ENCODE peak calls at places on chromosome 12, in nine cellular contexts. N, Y, U, X, D, P, M, O and W are unnamed samples. For H3K4me1, the result is how much of the 10 kb centered on the place peaks cover.

GRCh38 chr12:85076688-85077430 is 40.7 kb downstream of the LRRIQ1 start:
- DNase-seq in N (peak), Y (no peak), U (peak), X (no peak), D (peak), P (no peak), M (peak), O (no peak), W (peak)

GRCh38 chr12:30926243-30927209 is at the start of gene TSPAN11:
- DNase-seq in N (peak), Y (no peak), U (no peak), X (no peak), D (no peak), P (peak), M (no peak), O (peak), W (peak)

GRCh38 chr12:76329163-76329562 is 19.1 kb downstream of the BBS10 start:
- DNase-seq in N (peak), Y (no peak), U (no peak), X (no peak), D (no peak), P (no peak), M (no peak), O (no peak), W (peak)

GRCh38 chr12:95623554-95624170 is 72.4 kb upstream of the USP44 start:
- DNase-seq in N (peak), Y (peak), U (peak), X (peak), D (peak), P (peak), M (peak), O (peak), W (peak)

GRCh38 chr12:98456583-98457573 is 58.5 kb upstream of the TMPO start:
- DNase-seq in N (peak), Y (peak), U (no peak), X (peak), D (no peak), P (peak), M (no peak), O (peak), W (peak)

GRCh38 chr12:106769078-106769477 is 5.4 kb upstream of the RIC8B start:
- DNase-seq in N (peak), Y (no peak), U (peak), X (no peak), D (no peak), P (no peak), M (no peak), O (no peak), W (no peak)

GRCh38 chr12:77855548-77855947 is 24.9 kb downstream of the NAV3 start:
- DNase-seq in N (no peak), Y (no peak), U (no peak), X (no peak), D (no peak), P (no peak), M (no peak), O (no peak), W (no peak)

GRCh38 chr12:110112335-110112660 is 11.9 kb upstream of the IFT81 start:
- DNase-seq in N (no peak), Y (no peak), U (no peak), X (no peak), D (no peak), P (no peak), M (no peak), O (no peak), W (no peak)

GRCh38 chr12:63985456-63985855 is 141.0 kb downstream of the SRGAP1 start:
- DNase-seq in N (no peak), Y (no peak), U (no peak), X (no peak), D (no peak), P (no peak), M (no peak), O (no peak), W (no peak)

GRCh38 chr12:124311292-124312109 is 16.6 kb downstream of the RFLNA start:
- DNase-seq in N (no peak), Y (no peak), U (no peak), X (no peak), D (no peak), P (no peak), M (no peak), O (peak), W (no peak)

GRCh38 chr12:52434760-52435530 is 774 bp upstream of the KRT75 start:
- DNase-seq in N (no peak), Y (no peak), U (no peak), X (no peak), D (no peak), P (no peak), M (no peak), O (no peak), W (no peak)

GRCh38 chr12:95198914-95199313 is 18.4 kb downstream of the FGD6 start:
- DNase-seq in N (no peak), Y (no peak), U (no peak), X (no peak), D (no peak), P (no peak), M (no peak), O (no peak), W (no peak)

GRCh38 chr12:78209851-78210493 is 379.3 kb downstream of the NAV3 start:
- DNase-seq in N (peak), Y (no peak), U (no peak), X (no peak), D (no peak), P (no peak), M (no peak), O (peak), W (no peak)

GRCh38 chr12:128069359-128069997 is 197.5 kb upstream of the TMEM132C start:
- DNase-seq in N (peak), Y (no peak), U (peak), X (no peak), D (peak), P (peak), M (peak), O (no peak), W (peak)

GRCh38 chr12:94997726-94998125 is 5.8 kb downstream of the NDUFA12 start:
- DNase-seq in N (no peak), Y (no peak), U (no peak), X (no peak), D (no peak), P (no peak), M (no peak), O (no peak), W (no peak)

GRCh38 chr12:57116580-57117281 is 5.6 kb upstream of the STAT6 start:
- DNase-seq in N (no peak), Y (no peak), U (no peak), X (no peak), D (no peak), P (no peak), M (no peak), O (no peak), W (no peak)

GRCh38 chr12:120079352-120080042 is 37.1 kb downstream of the RAB35 start:
- DNase-seq in N (no peak), Y (no peak), U (peak), X (no peak), D (no peak), P (no peak), M (peak), O (no peak), W (no peak)

GRCh38 chr12:49503674-49504180 is 35.1 kb upstream of the KCNH3 start:
- DNase-seq in N (peak), Y (no peak), U (no peak), X (no peak), D (no peak), P (no peak), M (no peak), O (no peak), W (peak)

GRCh38 chr12:58814036-58814435 is 106.3 kb downstream of the LRIG3 start:
- DNase-seq in N (no peak), Y (no peak), U (no peak), X (no peak), D (no peak), P (no peak), M (no peak), O (no peak), W (no peak)

GRCh38 chr12:6315184-6315583 is 4.7 kb downstream of the PLEKHG6 start:
- DNase-seq in N (no peak), Y (no peak), U (no peak), X (no peak), D (no peak), P (no peak), M (no peak), O (no peak), W (no peak)

GRCh38 chr12:12645485-12645884 is 33.8 kb downstream of the CREBL2 start:
- DNase-seq in N (peak), Y (no peak), U (peak), X (no peak), D (peak), P (no peak), M (peak), O (no peak), W (no peak)

GRCh38 chr12:26723379-26724308 is 109.3 kb downstream of the ITPR2 start:
- DNase-seq in N (peak), Y (no peak), U (no peak), X (no peak), D (no peak), P (no peak), M (peak), O (no peak), W (no peak)

GRCh38 chr12:13436696-13437391 is 240.3 kb downstream of the EMP1 start:
- DNase-seq in N (peak), Y (no peak), U (no peak), X (no peak), D (no peak), P (peak), M (no peak), O (peak), W (peak)

GRCh38 chr12:117662620-117663395 is 301.4 kb upstream of the NOS1 start:
- DNase-seq in N (no peak), Y (no peak), U (no peak), X (no peak), D (no peak), P (no peak), M (no peak), O (no peak), W (no peak)

GRCh38 chr12:48997719-48998496 is 1.3 kb downstream of the DDN start:
- DNase-seq in N (no peak), Y (no peak), U (no peak), X (peak), D (no peak), P (no peak), M (peak), O (peak), W (peak)

GRCh38 chr12:94998322-94998721 is 5.2 kb downstream of the NDUFA12 start:
- DNase-seq in N (peak), Y (no peak), U (no peak), X (no peak), D (no peak), P (no peak), M (no peak), O (no peak), W (no peak)

GRCh38 chr12:57772429-57773322 is at the start of gene EEF1AKMT3:
- DNase-seq in N (peak), Y (peak), U (peak), X (peak), D (no peak), P (peak), M (peak), O (peak), W (peak)

GRCh38 chr12:25477217-25477616 is 75.9 kb downstream of the LMNTD1 start:
- DNase-seq in N (no peak), Y (no peak), U (no peak), X (no peak), D (no peak), P (no peak), M (no peak), O (no peak), W (no peak)

GRCh38 chr12:114274131-114274530 is 131.8 kb downstream of the TBX5 start:
- DNase-seq in N (no peak), Y (no peak), U (no peak), X (no peak), D (no peak), P (no peak), M (no peak), O (no peak), W (no peak)

GRCh38 chr12:129312048-129312447 is 458.8 kb downstream of the GLT1D1 start:
- DNase-seq in N (no peak), Y (no peak), U (no peak), X (no peak), D (no peak), P (no peak), M (no peak), O (no peak), W (no peak)

GRCh38 chr12:26471560-26471959 is 276.2 kb downstream of the SSPN start:
- DNase-seq in N (peak), Y (no peak), U (no peak), X (no peak), D (peak), P (no peak), M (no peak), O (no peak), W (no peak)

GRCh38 chr12:6302621-6303020 is 7.9 kb upstream of the PLEKHG6 start:
- DNase-seq in N (no peak), Y (no peak), U (no peak), X (no peak), D (no peak), P (no peak), M (no peak), O (no peak), W (no peak)

GRCh38 chr12:27220057-27220987 is 23.8 kb upstream of the STK38L start:
- DNase-seq in N (no peak), Y (no peak), U (no peak), X (no peak), D (peak), P (no peak), M (peak), O (no peak), W (no peak)

DNA sequence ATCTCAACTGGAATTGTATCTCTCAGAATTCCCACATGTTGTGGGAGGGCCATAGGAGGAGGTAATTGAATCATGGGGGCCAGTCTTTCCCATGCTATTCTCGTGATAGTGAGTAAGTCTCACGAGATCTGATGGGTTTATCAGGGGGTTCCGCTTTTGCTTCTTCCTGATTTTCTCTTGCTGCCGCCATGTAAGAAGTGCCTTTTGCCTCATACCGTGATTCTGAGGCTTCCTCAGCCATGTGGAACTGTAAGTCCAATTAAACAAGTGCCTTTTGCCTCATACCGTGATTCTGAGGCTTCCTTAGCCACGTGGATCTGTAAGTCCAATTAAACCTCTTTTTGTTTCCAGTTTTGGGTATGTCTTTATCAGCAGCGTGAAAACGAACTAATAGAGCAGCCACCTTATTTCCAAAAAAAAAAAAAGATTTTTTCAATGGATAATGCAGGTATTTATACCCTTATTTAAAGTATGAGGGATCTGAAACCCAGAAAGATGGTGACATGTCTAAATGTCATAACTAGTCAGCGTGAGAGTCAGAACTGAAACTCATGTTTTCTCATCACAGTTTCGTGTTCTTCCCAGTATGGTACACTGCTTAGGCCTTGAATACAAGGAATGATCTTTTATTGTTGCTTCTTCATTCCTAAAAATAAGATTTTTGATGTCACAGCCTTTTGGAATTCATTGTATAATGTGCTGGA is 89.6 kb downstream of the ERC1 start:
- DNase-seq in N (no peak), Y (no peak), U (no peak), X (no peak), D (no peak), P (no peak), M (peak), O (no peak), W (no peak)
- H3K4me3 ChIP-seq in N (no peak), Y (no peak), U (no peak), X (no peak), D (no peak), P (no peak), M (peak), O (no peak), W (no peak)

GRCh38 chr12:121534495-121535148 is 46.2 kb downstream of the KDM2B start:
- DNase-seq in N (no peak), Y (no peak), U (no peak), X (no peak), D (peak), P (no peak), M (peak), O (no peak), W (no peak)
- H3K4me1 ChIP-seq in N (under half), Y (half or more), U (under half), X (under half), D (half or more), P (under half), M (under half), O (under half), W (under half)

DNA sequence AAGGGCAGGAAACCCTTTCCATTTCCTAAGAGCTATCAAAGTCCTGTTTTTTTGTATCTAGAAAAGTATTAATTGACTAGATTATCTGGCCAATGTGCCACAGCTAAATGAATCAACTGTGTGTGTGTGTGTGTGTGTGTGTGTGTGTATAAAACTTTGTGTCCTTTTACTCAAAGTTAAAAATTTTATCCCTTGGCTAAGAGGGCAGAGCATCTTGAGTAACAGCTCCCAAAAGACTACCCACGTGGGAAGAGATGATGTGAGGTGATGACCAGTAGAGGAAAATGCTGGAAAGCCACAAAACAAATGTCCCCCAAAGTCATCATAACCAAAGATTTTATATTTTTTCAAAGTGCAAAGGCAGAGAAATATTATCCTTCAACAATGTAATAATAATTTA is 90.3 kb downstream of the FAR2 start:
- DNase-seq in N (no peak), Y (no peak), U (no peak), X (no peak), D (no peak), P (no peak), M (no peak), O (no peak), W (no peak)
- H3K4me3 ChIP-seq in N (no peak), Y (no peak), U (no peak), X (no peak), D (no peak), P (no peak), M (no peak), O (no peak), W (no peak)

GRCh38 chr12:103880299-103881142 is 39.5 kb upstream of the NT5DC3 start:
- DNase-seq in N (no peak), Y (no peak), U (no peak), X (no peak), D (no peak), P (no peak), M (peak), O (no peak), W (no peak)

GRCh38 chr12:103884316-103884715 is 43.3 kb upstream of the NT5DC3 start:
- DNase-seq in N (peak), Y (no peak), U (no peak), X (no peak), D (peak), P (no peak), M (peak), O (no peak), W (peak)

GRCh38 chr12:103881261-103881660 is 40.2 kb upstream of the NT5DC3 start:
- DNase-seq in N (no peak), Y (no peak), U (peak), X (no peak), D (peak), P (no peak), M (no peak), O (no peak), W (no peak)

GRCh38 chr12:103879878-103880277 is 38.8 kb upstream of the NT5DC3 start:
- DNase-seq in N (no peak), Y (no peak), U (no peak), X (no peak), D (no peak), P (no peak), M (no peak), O (no peak), W (no peak)

DNA sequence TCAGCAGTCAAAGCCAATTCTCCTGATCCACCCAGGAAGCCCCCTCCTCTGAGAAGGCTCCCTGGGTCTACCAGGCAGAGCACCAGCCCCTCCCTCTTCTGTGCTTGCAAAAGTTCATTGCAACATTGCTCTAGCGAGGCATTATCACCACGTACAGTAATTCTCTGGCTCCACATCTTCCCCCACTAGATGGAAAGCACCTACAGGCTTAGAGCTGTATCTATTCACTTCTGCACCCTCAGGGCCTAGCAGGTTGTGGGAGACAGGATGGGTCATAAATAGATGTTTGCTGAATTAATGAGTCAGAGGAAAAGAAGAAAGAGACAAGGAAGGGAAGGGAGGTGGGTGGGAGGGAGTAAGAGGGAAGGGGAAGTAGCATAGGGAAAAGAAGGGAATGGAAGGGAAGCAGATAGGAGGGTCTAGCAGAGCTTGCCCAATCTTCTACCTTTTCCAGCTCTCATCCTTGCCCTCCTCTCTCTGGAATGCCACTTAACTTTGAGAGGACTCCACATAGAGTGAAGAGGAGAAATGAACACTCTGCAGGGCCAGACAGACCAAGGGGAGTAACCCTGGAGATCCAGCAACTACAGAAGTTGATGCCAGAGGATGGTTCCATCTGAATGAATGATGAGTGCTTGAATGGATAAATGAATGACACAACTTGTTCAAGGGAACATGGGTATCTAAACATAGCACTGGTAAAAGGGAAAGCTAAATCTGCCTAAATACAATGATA is 42.0 kb upstream of the NT5DC3 start:
- DNase-seq in N (peak), Y (no peak), U (no peak), X (no peak), D (no peak), P (no peak), M (peak), O (no peak), W (no peak)
- H3K4me1 ChIP-seq in N (under half), Y (under half), U (under half), X (under half), D (under half), P (under half), M (half or more), O (under half), W (under half)

GRCh38 chr12:14962180-14962579 is 779 bp upstream of the ARHGDIB start:
- DNase-seq in N (no peak), Y (no peak), U (no peak), X (no peak), D (peak), P (no peak), M (no peak), O (no peak), W (no peak)
- H3K4me3 ChIP-seq in N (no peak), Y (peak), U (no peak), X (no peak), D (peak), P (peak), M (peak), O (peak), W (no peak)

GRCh38 chr12:3084742-3085141 is 7.6 kb downstream of the TSPAN9 start:
- DNase-seq in N (no peak), Y (no peak), U (no peak), X (no peak), D (no peak), P (no peak), M (no peak), O (peak), W (no peak)
- H3K4me1 ChIP-seq in N (under half), Y (half or more), U (half or more), X (half or more), D (under half), P (under half), M (under half), O (under half), W (under half)

GRCh38 chr12:2765608-2766007 is 29.2 kb upstream of the FKBP4 start:
- DNase-seq in N (no peak), Y (no peak), U (no peak), X (no peak), D (no peak), P (no peak), M (no peak), O (no peak), W (no peak)
- H3K4me3 ChIP-seq in N (no peak), Y (no peak), U (no peak), X (no peak), D (no peak), P (no peak), M (no peak), O (no peak), W (no peak)

GRCh38 chr12:131963381-131963780 is 13.6 kb downstream of the EP400 start:
- DNase-seq in N (no peak), Y (no peak), U (no peak), X (no peak), D (no peak), P (no peak), M (no peak), O (no peak), W (no peak)
- H3K4me1 ChIP-seq in N (under half), Y (under half), U (under half), X (under half), D (under half), P (under half), M (under half), O (under half), W (under half)